ENCODE peak calls at places on chromosomes 7 and 10, in five cellular contexts. K, H, E, P and R are unnamed samples. For H3K4me1, the result is how much of the 10 kb centered on the place peaks cover.

GRCh38 chr10:6136215-6137201 is 47.7 kb downstream of the RBM17 start:
- DNase-seq in H (no peak), E (no peak), K (no peak), P (peak), R (peak)

GRCh38 chr7:157250605-157251228 is 86.1 kb upstream of the DNAJB6 start:
- DNase-seq in H (no peak), K (no peak), P (peak), E (peak), R (no peak)

GRCh38 chr7:133429371-133429770 is 176.5 kb downstream of the EXOC4 start:
- DNase-seq in H (no peak), K (no peak), E (no peak), P (no peak), R (peak)

GRCh38 chr7:82559203-82559805 is 115.7 kb upstream of the CACNA2D1 start:
- DNase-seq in K (peak), H (no peak), P (peak), E (peak), R (peak)

GRCh38 chr10:14884082-14884481 is 5.4 kb downstream of the SUV39H2 start:
- DNase-seq in E (no peak), K (no peak), H (no peak), P (no peak), R (no peak)

GRCh38 chr7:35707422-35707821 is 12.5 kb upstream of the HERPUD2 start:
- DNase-seq in P (peak), H (no peak), K (no peak), E (no peak), R (peak)

GRCh38 chr7:19248681-19249080 is 103.5 kb upstream of the FERD3L start:
- DNase-seq in E (no peak), K (no peak), H (no peak), P (peak), R (no peak)

GRCh38 chr7:148191391-148192076 is 399.0 kb upstream of the C7orf33 start:
- DNase-seq in H (no peak), K (peak), P (no peak), E (no peak), R (no peak)

GRCh38 chr10:7122561-7122960 is 288.3 kb downstream of the SFMBT2 start:
- DNase-seq in H (no peak), E (no peak), P (no peak), K (no peak), R (no peak)

GRCh38 chr7:20352573-20353304 is 22.0 kb downstream of the ITGB8 start:
- DNase-seq in K (no peak), H (no peak), E (no peak), P (peak), R (peak)

GRCh38 chr7:82481499-82482097 is 38.0 kb upstream of the CACNA2D1 start:
- DNase-seq in E (peak), K (no peak), P (peak), H (no peak), R (no peak)

DNA sequence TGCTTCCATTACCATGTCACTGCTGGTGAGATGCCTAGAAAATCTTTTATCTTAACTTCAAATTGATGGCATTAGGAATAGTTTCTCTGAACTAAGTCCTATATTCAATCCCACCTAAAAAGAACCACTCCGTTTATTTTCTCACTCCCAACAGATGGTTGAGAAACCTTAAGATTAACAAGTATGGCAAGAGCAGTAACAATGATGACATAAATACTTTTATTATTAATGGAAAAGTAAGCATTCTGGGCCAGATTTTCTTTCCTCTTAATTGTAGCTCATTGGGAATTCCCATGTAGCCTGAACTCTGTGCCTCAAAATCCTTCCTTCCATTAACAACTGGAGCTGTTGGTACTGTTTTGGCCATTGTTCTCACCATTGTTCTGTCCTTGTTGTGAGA is 21.1 kb upstream of the FAM13C start:
- DNase-seq in K (no peak), P (peak), H (no peak), E (peak), R (no peak)
- H3K27ac ChIP-seq in K (peak), P (peak), H (peak), E (no peak), R (no peak)

DNA sequence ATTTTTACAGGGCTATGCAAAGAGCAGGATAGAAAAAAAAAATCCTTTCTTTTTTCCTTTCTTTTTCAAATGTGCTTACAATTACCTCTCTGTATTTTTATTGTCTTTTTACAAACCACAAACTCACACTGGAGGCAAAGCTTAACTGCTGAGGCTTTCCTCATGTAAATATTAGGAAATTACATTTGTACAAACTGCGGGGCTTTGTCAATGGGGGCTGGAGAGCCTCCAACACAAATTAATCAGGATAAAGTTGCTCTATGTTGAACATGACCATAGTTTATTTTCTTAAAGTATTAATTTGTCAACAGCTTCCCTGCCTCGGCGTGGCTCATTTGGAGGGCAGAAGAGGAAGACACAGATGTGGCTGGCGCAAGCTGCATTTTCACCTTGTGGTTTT is 411.7 kb upstream of the MKI67 start:
- DNase-seq in H (no peak), K (no peak), E (no peak), P (no peak), R (no peak)
- H3K4me1 ChIP-seq in H (under half), K (under half), E (under half), P (under half), R (under half)

DNA sequence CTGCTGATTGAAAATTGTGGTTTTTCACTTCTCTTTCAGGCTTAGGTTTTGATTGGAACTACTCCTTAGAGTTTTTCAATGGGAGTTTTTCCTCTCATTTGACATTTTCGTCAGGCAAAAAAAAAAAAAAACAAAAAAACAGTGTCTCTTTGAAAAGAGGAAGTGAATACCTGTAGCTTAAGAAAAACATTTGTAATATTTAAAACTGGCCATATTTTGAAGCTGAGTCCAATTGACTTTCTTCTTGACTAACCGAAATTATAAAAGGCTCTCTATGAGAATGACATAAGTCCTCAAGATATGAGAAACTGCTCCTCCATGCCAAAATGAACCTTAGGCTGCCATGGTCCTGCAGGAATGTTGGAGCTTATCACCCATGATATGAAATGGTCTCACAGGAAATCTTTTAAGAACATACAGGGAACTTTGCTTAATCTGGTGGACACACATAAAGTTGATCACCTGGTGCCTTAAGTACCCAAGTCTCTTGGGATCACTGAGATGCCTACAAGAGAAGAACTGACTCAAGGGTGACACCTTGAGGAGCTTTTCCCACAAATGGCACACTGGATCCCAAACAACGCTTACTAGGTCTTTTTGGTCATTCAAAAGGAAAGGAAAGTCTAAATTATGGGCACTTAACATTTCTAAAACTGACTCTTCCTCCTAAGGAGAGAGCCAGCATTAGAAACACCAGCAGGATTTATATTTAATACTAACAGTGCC is 263.4 kb downstream of the CDC14C start:
- DNase-seq in H (no peak), E (no peak), P (no peak), K (no peak), R (no peak)
- TF ChIP-seq CTCF in H (no peak), E (peak), P (no peak), K (no peak), R (peak)

DNA sequence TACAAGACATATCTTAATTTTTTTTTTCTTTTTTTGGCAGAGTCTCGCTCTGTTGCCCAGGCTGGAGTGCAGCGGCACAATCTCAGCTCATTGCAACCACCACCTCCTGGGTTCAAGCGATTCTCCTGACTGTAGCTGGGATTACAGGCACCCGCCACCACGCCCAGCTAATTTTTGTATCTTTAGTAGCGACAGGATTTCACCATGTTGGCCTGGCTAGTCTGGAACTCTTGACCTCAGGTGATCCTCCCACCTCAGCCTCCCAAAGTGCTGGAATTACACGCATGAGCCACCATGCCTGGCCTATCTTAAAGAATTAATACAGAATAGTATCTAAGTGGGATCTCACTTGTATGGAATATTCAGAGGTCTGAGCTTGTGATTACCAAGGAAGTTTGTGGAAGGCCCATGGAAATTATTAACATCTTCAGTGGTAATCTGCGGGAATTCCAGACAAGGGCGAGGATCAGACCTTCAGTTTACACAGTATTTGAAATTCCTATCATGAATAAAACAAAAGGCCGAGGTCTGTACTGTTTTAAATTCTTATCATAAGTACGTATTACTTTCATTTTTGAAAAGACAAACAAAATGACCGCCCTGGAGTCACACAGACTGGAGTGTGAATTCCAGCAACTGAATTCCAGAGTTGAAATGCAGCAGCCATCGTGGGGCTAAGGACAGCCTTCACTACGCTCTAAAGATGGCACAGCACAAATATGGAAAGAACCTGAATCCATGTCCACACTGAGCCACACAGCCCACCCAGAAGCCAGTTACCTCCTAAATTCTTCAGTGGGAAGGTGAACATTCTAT is 16.7 kb downstream of the GPRIN2 start:
- DNase-seq in K (peak), E (no peak), P (peak), H (peak), R (no peak)
- H3K27ac ChIP-seq in K (peak), E (no peak), P (peak), H (no peak), R (no peak)

DNA sequence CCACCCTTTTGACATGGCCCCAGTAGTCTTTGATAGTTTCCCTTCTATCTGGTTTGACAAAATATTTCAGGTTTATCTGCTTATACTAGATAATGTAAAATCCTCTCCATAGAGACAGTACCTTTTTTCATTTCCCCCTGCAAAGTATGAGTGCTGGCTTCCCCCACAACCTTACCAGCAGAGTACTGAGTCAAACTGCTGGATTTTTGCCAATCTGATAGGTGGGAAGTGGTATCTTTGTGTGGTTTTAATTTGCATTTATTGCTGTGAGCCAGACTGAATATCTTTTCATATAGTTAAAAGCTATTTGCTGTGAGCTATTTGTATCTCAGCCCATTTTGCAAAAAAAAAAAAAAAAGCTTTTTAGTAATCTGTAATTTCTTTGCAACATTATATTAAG is 32.1 kb upstream of the HECTD2 start:
- DNase-seq in K (no peak), H (no peak), P (peak), E (no peak), R (peak)
- H3K4me1 ChIP-seq in K (under half), H (under half), P (under half), E (under half), R (under half)

GRCh38 chr7:23654508-23654907 is 25.5 kb upstream of the FAM221A start:
- DNase-seq in E (peak), K (peak), P (no peak), H (no peak), R (no peak)
- TF ChIP-seq CTCF in E (peak), K (peak), P (peak), H (no peak), R (peak)

GRCh38 chr7:144824360-144824759 is 11.5 kb downstream of the TPK1 start:
- DNase-seq in P (peak), H (no peak), K (no peak), E (no peak), R (peak)
- H3K27ac ChIP-seq in P (no peak), H (no peak), K (no peak), E (no peak), R (peak)

GRCh38 chr10:43401627-43402026 is 7.4 kb downstream of the HNRNPF start:
- DNase-seq in E (peak), P (no peak), K (no peak), H (no peak), R (no peak)
- H3K4me1 ChIP-seq in E (under half), P (under half), K (half or more), H (half or more), R (under half)

GRCh38 chr7:151824285-151824950 is 52.5 kb downstream of the PRKAG2 start:
- DNase-seq in E (no peak), P (no peak), H (no peak), K (no peak), R (no peak)
- TF ChIP-seq CTCF in E (no peak), P (no peak), H (no peak), K (no peak), R (no peak)